ENCODE peak calls at places on chromosomes 4 and X, in nine cellular contexts. One of them, this sample, is unnamed.

GRCh38 chr4:88177981-88178632 is 19.7 kb upstream of the ABCG2 start:
- DNase-seq in pancreas: no peak
- DNase-seq in Caco-2: peak; percentile 78
- DNase-seq in ascending aorta: no peak
- DNase-seq in heart left ventricle: peak; percentile 27
- DNase-seq in esophagus squamous epithelium: no peak
- DNase-seq in cardiac muscle cell: peak; percentile 76
- DNase-seq in CD4-positive, CD25-positive, alpha-beta regulatory T cell: no peak
- DNase-seq in iPS DF 6.9: peak; percentile 89
- DNase-seq in this sample: no peak

GRCh38 chr4:94363136-94363655 is 20.6 kb upstream of the HPGDS start:
- DNase-seq in CD4-positive, CD25-positive, alpha-beta regulatory T cell: no peak
- DNase-seq in esophagus squamous epithelium: no peak
- DNase-seq in Caco-2: no peak
- DNase-seq in heart left ventricle: no peak
- DNase-seq in iPS DF 6.9: no peak
- DNase-seq in pancreas: no peak
- DNase-seq in ascending aorta: no peak
- DNase-seq in cardiac muscle cell: peak; percentile 16
- DNase-seq in this sample: no peak

GRCh38 chr4:110793890-110794588 is 171.2 kb upstream of the PITX2 start:
- DNase-seq in iPS DF 6.9: peak; percentile 9
- DNase-seq in CD4-positive, CD25-positive, alpha-beta regulatory T cell: no peak
- DNase-seq in pancreas: no peak
- DNase-seq in heart left ventricle: no peak
- DNase-seq in Caco-2: no peak
- DNase-seq in cardiac muscle cell: peak; percentile 3
- DNase-seq in ascending aorta: no peak
- DNase-seq in esophagus squamous epithelium: no peak
- DNase-seq in this sample: no peak

GRCh38 chr4:177455591-177455990 is 13.4 kb upstream of the AGA start:
- DNase-seq in cardiac muscle cell: peak; percentile 71
- DNase-seq in heart left ventricle: no peak
- DNase-seq in CD4-positive, CD25-positive, alpha-beta regulatory T cell: no peak
- DNase-seq in Caco-2: peak; percentile 47
- DNase-seq in iPS DF 6.9: no peak
- DNase-seq in pancreas: no peak
- DNase-seq in ascending aorta: no peak
- DNase-seq in esophagus squamous epithelium: no peak
- DNase-seq in this sample: peak; percentile 14

GRCh38 chr4:186790630-186791029 is 67.0 kb upstream of the FAT1 start:
- DNase-seq in esophagus squamous epithelium: no peak
- DNase-seq in iPS DF 6.9: no peak
- DNase-seq in cardiac muscle cell: no peak
- DNase-seq in pancreas: no peak
- DNase-seq in Caco-2: no peak
- DNase-seq in CD4-positive, CD25-positive, alpha-beta regulatory T cell: no peak
- DNase-seq in heart left ventricle: no peak
- DNase-seq in ascending aorta: no peak
- DNase-seq in this sample: no peak

GRCh38 chrX:39174761-39175417 is 373.6 kb downstream of the MID1IP1 start:
- DNase-seq in CD4-positive, CD25-positive, alpha-beta regulatory T cell: peak; percentile 37
- DNase-seq in heart left ventricle: no peak
- DNase-seq in pancreas: peak; percentile 30
- DNase-seq in esophagus squamous epithelium: no peak
- DNase-seq in ascending aorta: no peak
- DNase-seq in cardiac muscle cell: peak; percentile 34
- DNase-seq in Caco-2: no peak
- DNase-seq in iPS DF 6.9: no peak
- DNase-seq in this sample: no peak

GRCh38 chrX:38271154-38271716 is 50.6 kb upstream of the SRPX start:
- DNase-seq in iPS DF 6.9: no peak
- DNase-seq in heart left ventricle: no peak
- DNase-seq in esophagus squamous epithelium: no peak
- DNase-seq in CD4-positive, CD25-positive, alpha-beta regulatory T cell: no peak
- DNase-seq in pancreas: no peak
- DNase-seq in Caco-2: no peak
- DNase-seq in cardiac muscle cell: no peak
- DNase-seq in ascending aorta: no peak
- DNase-seq in this sample: no peak

GRCh38 chr4:138406881-138407280 is 164.7 kb upstream of the SLC7A11 start:
- DNase-seq in esophagus squamous epithelium: no peak
- DNase-seq in heart left ventricle: no peak
- DNase-seq in cardiac muscle cell: peak; percentile 10
- DNase-seq in ascending aorta: no peak
- DNase-seq in CD4-positive, CD25-positive, alpha-beta regulatory T cell: no peak
- DNase-seq in iPS DF 6.9: no peak
- DNase-seq in pancreas: no peak
- DNase-seq in Caco-2: no peak
- DNase-seq in this sample: no peak

GRCh38 chr4:99863804-99864203 is 30.4 kb downstream of the LAMTOR3 start:
- DNase-seq in ascending aorta: no peak
- DNase-seq in esophagus squamous epithelium: no peak
- DNase-seq in pancreas: no peak
- DNase-seq in heart left ventricle: no peak
- DNase-seq in CD4-positive, CD25-positive, alpha-beta regulatory T cell: no peak
- DNase-seq in iPS DF 6.9: no peak
- DNase-seq in Caco-2: no peak
- DNase-seq in cardiac muscle cell: peak; percentile 3
- DNase-seq in this sample: no peak

DNA sequence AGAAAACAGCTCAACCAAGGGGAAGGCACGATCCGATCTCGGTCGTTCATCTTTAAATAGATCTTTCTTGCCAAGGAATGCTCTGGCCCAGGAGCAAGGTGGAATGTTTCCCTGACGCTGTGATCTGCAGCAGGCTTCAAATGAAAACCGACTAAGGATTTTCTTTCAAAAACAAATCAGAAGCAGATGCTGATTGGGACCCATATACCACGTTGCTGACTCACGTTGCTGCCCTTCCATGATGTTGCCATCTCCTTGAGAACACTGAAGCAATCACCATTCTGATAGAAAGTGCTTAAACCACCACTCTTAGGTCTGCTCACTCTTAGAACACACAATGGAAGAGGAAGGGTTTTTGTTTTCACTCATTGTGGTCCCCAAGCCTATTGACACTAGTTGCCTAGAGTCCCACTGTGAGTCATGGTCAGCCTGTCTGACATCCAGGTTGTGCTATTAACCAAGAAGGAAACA is 26.1 kb downstream of the LAMTOR3 start:
- DNase-seq in pancreas: no peak
- DNase-seq in Caco-2: no peak
- DNase-seq in iPS DF 6.9: no peak
- DNase-seq in ascending aorta: no peak
- DNase-seq in cardiac muscle cell: peak; percentile 14
- DNase-seq in esophagus squamous epithelium: no peak
- DNase-seq in CD4-positive, CD25-positive, alpha-beta regulatory T cell: no peak
- DNase-seq in heart left ventricle: no peak
- DNase-seq in this sample: no peak
- H3K4me3 ChIP-seq in pancreas: no peak overlapping the region
- H3K4me3 ChIP-seq in Caco-2: no peak overlapping the region
- H3K4me3 ChIP-seq in iPS DF 6.9: no peak overlapping the region
- H3K4me3 ChIP-seq in ascending aorta: no peak overlapping the region
- H3K4me3 ChIP-seq in cardiac muscle cell: no peak overlapping the region
- H3K4me3 ChIP-seq in esophagus squamous epithelium: no peak overlapping the region
- H3K4me3 ChIP-seq in CD4-positive, CD25-positive, alpha-beta regulatory T cell: no peak overlapping the region
- H3K4me3 ChIP-seq in heart left ventricle: no peak overlapping the region
- H3K4me3 ChIP-seq in this sample: no peak overlapping the region

GRCh38 chr4:119040261-119040660 is 95.4 kb upstream of the MYOZ2 start:
- DNase-seq in pancreas: no peak
- DNase-seq in cardiac muscle cell: no peak
- DNase-seq in esophagus squamous epithelium: no peak
- DNase-seq in Caco-2: no peak
- DNase-seq in iPS DF 6.9: no peak
- DNase-seq in heart left ventricle: no peak
- DNase-seq in CD4-positive, CD25-positive, alpha-beta regulatory T cell: no peak
- DNase-seq in ascending aorta: no peak
- DNase-seq in this sample: no peak

GRCh38 chr4:119039160-119039559 is 96.5 kb upstream of the MYOZ2 start:
- DNase-seq in pancreas: no peak
- DNase-seq in iPS DF 6.9: no peak
- DNase-seq in ascending aorta: no peak
- DNase-seq in esophagus squamous epithelium: no peak
- DNase-seq in CD4-positive, CD25-positive, alpha-beta regulatory T cell: no peak
- DNase-seq in cardiac muscle cell: no peak
- DNase-seq in Caco-2: no peak
- DNase-seq in heart left ventricle: no peak
- DNase-seq in this sample: no peak

GRCh38 chr4:119040711-119041185 is 94.9 kb upstream of the MYOZ2 start:
- DNase-seq in CD4-positive, CD25-positive, alpha-beta regulatory T cell: no peak
- DNase-seq in Caco-2: no peak
- DNase-seq in esophagus squamous epithelium: no peak
- DNase-seq in pancreas: no peak
- DNase-seq in cardiac muscle cell: peak; percentile 82
- DNase-seq in iPS DF 6.9: no peak
- DNase-seq in ascending aorta: no peak
- DNase-seq in heart left ventricle: no peak
- DNase-seq in this sample: no peak

GRCh38 chr4:119038465-119038864 is 97.2 kb upstream of the MYOZ2 start:
- DNase-seq in cardiac muscle cell: peak; percentile 42
- DNase-seq in pancreas: no peak
- DNase-seq in Caco-2: no peak
- DNase-seq in esophagus squamous epithelium: no peak
- DNase-seq in iPS DF 6.9: no peak
- DNase-seq in CD4-positive, CD25-positive, alpha-beta regulatory T cell: no peak
- DNase-seq in ascending aorta: no peak
- DNase-seq in heart left ventricle: no peak
- DNase-seq in this sample: no peak

GRCh38 chr4:119039779-119040178 is 95.9 kb upstream of the MYOZ2 start:
- DNase-seq in esophagus squamous epithelium: no peak
- DNase-seq in CD4-positive, CD25-positive, alpha-beta regulatory T cell: no peak
- DNase-seq in ascending aorta: no peak
- DNase-seq in cardiac muscle cell: no peak
- DNase-seq in iPS DF 6.9: no peak
- DNase-seq in pancreas: no peak
- DNase-seq in Caco-2: no peak
- DNase-seq in heart left ventricle: no peak
- DNase-seq in this sample: peak; percentile 47
- H3K4me1 ChIP-seq in esophagus squamous epithelium: peaks cover 3% of the 10 kb centered on the region
- H3K4me1 ChIP-seq in CD4-positive, CD25-positive, alpha-beta regulatory T cell: no peaks in the 10 kb centered on the region
- H3K4me1 ChIP-seq in ascending aorta: no peaks in the 10 kb centered on the region
- H3K4me1 ChIP-seq in cardiac muscle cell: peaks cover 21% of the 10 kb centered on the region
- H3K4me1 ChIP-seq in iPS DF 6.9: peaks cover 3% of the 10 kb centered on the region
- H3K4me1 ChIP-seq in pancreas: no peaks in the 10 kb centered on the region
- H3K4me1 ChIP-seq in Caco-2: peaks cover 10% of the 10 kb centered on the region
- H3K4me1 ChIP-seq in heart left ventricle: peaks cover 82% of the 10 kb centered on the region
- H3K4me1 ChIP-seq in this sample: peaks cover 16% of the 10 kb centered on the region

GRCh38 chrX:115341421-115341820 is 51.9 kb downstream of the LUZP4 start:
- DNase-seq in CD4-positive, CD25-positive, alpha-beta regulatory T cell: no peak
- DNase-seq in esophagus squamous epithelium: no peak
- DNase-seq in heart left ventricle: no peak
- DNase-seq in iPS DF 6.9: no peak
- DNase-seq in cardiac muscle cell: no peak
- DNase-seq in ascending aorta: no peak
- DNase-seq in Caco-2: no peak
- DNase-seq in pancreas: no peak
- DNase-seq in this sample: no peak

GRCh38 chrX:115333446-115333845 is 43.9 kb downstream of the LUZP4 start:
- DNase-seq in heart left ventricle: no peak
- DNase-seq in cardiac muscle cell: peak; percentile 76
- DNase-seq in pancreas: no peak
- DNase-seq in ascending aorta: no peak
- DNase-seq in CD4-positive, CD25-positive, alpha-beta regulatory T cell: no peak
- DNase-seq in iPS DF 6.9: no peak
- DNase-seq in esophagus squamous epithelium: no peak
- DNase-seq in Caco-2: no peak
- DNase-seq in this sample: no peak

GRCh38 chrX:115332832-115333231 is 43.3 kb downstream of the LUZP4 start:
- DNase-seq in ascending aorta: no peak
- DNase-seq in CD4-positive, CD25-positive, alpha-beta regulatory T cell: no peak
- DNase-seq in cardiac muscle cell: no peak
- DNase-seq in Caco-2: no peak
- DNase-seq in iPS DF 6.9: no peak
- DNase-seq in esophagus squamous epithelium: no peak
- DNase-seq in pancreas: no peak
- DNase-seq in heart left ventricle: no peak
- DNase-seq in this sample: no peak

GRCh38 chrX:115339441-115340025 is 50.0 kb downstream of the LUZP4 start:
- DNase-seq in ascending aorta: no peak
- DNase-seq in CD4-positive, CD25-positive, alpha-beta regulatory T cell: no peak
- DNase-seq in cardiac muscle cell: peak; percentile 93
- DNase-seq in Caco-2: no peak
- DNase-seq in heart left ventricle: no peak
- DNase-seq in pancreas: no peak
- DNase-seq in iPS DF 6.9: no peak
- DNase-seq in esophagus squamous epithelium: no peak
- DNase-seq in this sample: no peak

GRCh38 chrX:115337735-115338134 is 48.2 kb downstream of the LUZP4 start:
- DNase-seq in iPS DF 6.9: no peak
- DNase-seq in CD4-positive, CD25-positive, alpha-beta regulatory T cell: no peak
- DNase-seq in esophagus squamous epithelium: no peak
- DNase-seq in ascending aorta: no peak
- DNase-seq in cardiac muscle cell: peak; percentile 90
- DNase-seq in heart left ventricle: peak; percentile 32
- DNase-seq in pancreas: no peak
- DNase-seq in Caco-2: no peak
- DNase-seq in this sample: no peak
- H3K27me3 ChIP-seq in iPS DF 6.9: no peaks in the 10 kb centered on the region
- H3K27me3 ChIP-seq in CD4-positive, CD25-positive, alpha-beta regulatory T cell: no peaks in the 10 kb centered on the region
- H3K27me3 ChIP-seq in esophagus squamous epithelium: no peaks in the 10 kb centered on the region
- H3K27me3 ChIP-seq in ascending aorta: no peaks in the 10 kb centered on the region
- H3K27me3 ChIP-seq in cardiac muscle cell: no peaks in the 10 kb centered on the region
- H3K27me3 ChIP-seq in heart left ventricle: no peaks in the 10 kb centered on the region
- H3K27me3 ChIP-seq in pancreas: no peaks in the 10 kb centered on the region
- H3K27me3 ChIP-seq in Caco-2: no peaks in the 10 kb centered on the region
- H3K27me3 ChIP-seq in this sample: no peaks in the 10 kb centered on the region

GRCh38 chrX:9349572-9350259 is 115.1 kb upstream of the TBL1X start:
- DNase-seq in ascending aorta: no peak
- DNase-seq in CD4-positive, CD25-positive, alpha-beta regulatory T cell: no peak
- DNase-seq in cardiac muscle cell: no peak
- DNase-seq in iPS DF 6.9: no peak
- DNase-seq in Caco-2: no peak
- DNase-seq in esophagus squamous epithelium: no peak
- DNase-seq in pancreas: no peak
- DNase-seq in heart left ventricle: no peak
- DNase-seq in this sample: peak; percentile 33

GRCh38 chrX:9352683-9353430 is 112.0 kb upstream of the TBL1X start:
- DNase-seq in iPS DF 6.9: no peak
- DNase-seq in esophagus squamous epithelium: peak; percentile 11
- DNase-seq in pancreas: no peak
- DNase-seq in heart left ventricle: peak; percentile 38
- DNase-seq in Caco-2: no peak
- DNase-seq in ascending aorta: peak; percentile 16
- DNase-seq in CD4-positive, CD25-positive, alpha-beta regulatory T cell: no peak
- DNase-seq in cardiac muscle cell: peak; percentile 80
- DNase-seq in this sample: no peak

GRCh38 chrX:9351112-9351511 is 113.7 kb upstream of the TBL1X start:
- DNase-seq in CD4-positive, CD25-positive, alpha-beta regulatory T cell: no peak
- DNase-seq in ascending aorta: no peak
- DNase-seq in pancreas: no peak
- DNase-seq in iPS DF 6.9: no peak
- DNase-seq in Caco-2: no peak
- DNase-seq in heart left ventricle: no peak
- DNase-seq in cardiac muscle cell: no peak
- DNase-seq in esophagus squamous epithelium: no peak
- DNase-seq in this sample: no peak

GRCh38 chrX:9354918-9355317 is 109.9 kb upstream of the TBL1X start:
- DNase-seq in heart left ventricle: no peak
- DNase-seq in iPS DF 6.9: no peak
- DNase-seq in CD4-positive, CD25-positive, alpha-beta regulatory T cell: no peak
- DNase-seq in ascending aorta: no peak
- DNase-seq in cardiac muscle cell: no peak
- DNase-seq in Caco-2: no peak
- DNase-seq in pancreas: no peak
- DNase-seq in esophagus squamous epithelium: no peak
- DNase-seq in this sample: no peak

GRCh38 chrX:9352243-9352642 is 112.6 kb upstream of the TBL1X start:
- DNase-seq in heart left ventricle: no peak
- DNase-seq in CD4-positive, CD25-positive, alpha-beta regulatory T cell: no peak
- DNase-seq in Caco-2: no peak
- DNase-seq in esophagus squamous epithelium: no peak
- DNase-seq in cardiac muscle cell: no peak
- DNase-seq in iPS DF 6.9: no peak
- DNase-seq in pancreas: no peak
- DNase-seq in ascending aorta: no peak
- DNase-seq in this sample: no peak
- H3K4me3 ChIP-seq in heart left ventricle: no peak overlapping the region
- H3K4me3 ChIP-seq in CD4-positive, CD25-positive, alpha-beta regulatory T cell: peak overlapping the region; percentile 73
- H3K4me3 ChIP-seq in Caco-2: no peak overlapping the region
- H3K4me3 ChIP-seq in esophagus squamous epithelium: no peak overlapping the region
- H3K4me3 ChIP-seq in cardiac muscle cell: no peak overlapping the region
- H3K4me3 ChIP-seq in iPS DF 6.9: no peak overlapping the region
- H3K4me3 ChIP-seq in pancreas: no peak overlapping the region
- H3K4me3 ChIP-seq in ascending aorta: peak overlapping the region; percentile 21
- H3K4me3 ChIP-seq in this sample: no peak overlapping the region